ENCODE peak calls at places on chromosomes 11 and 22, in five cellular contexts. Q is Daoy; J is psoas muscle; M is stimulated activated CD4-positive, alpha-beta T cell treated with anti-CD3 and anti-CD28 coated beads, Interleukin-15, amount 100 ng/mL, for 1 hour; Y is CD8-positive, alpha-beta memory T cell. N is an unnamed sample.

GRCh38 chr11:7252683-7253213 is 1.0 kb downstream of the SYT9 start:
- DNase-seq in Q (peak; percentile 23), J (no peak), M (no peak), Y (peak; percentile 35), N (no peak)

GRCh38 chr11:128890216-128890542 is 977 bp upstream of the KCNJ5 start:
- DNase-seq in Q (no peak), J (no peak), M (no peak), Y (no peak), N (no peak)

GRCh38 chr22:24503137-24503850 is 8.2 kb downstream of the UPB1 start:
- DNase-seq in Q (peak; percentile 60), J (peak; percentile 52), M (peak; percentile 36), Y (peak; percentile 69), N (peak; percentile 68)

GRCh38 chr22:37625737-37626136 is 13.7 kb upstream of the SH3BP1 start:
- DNase-seq in Q (no peak), J (no peak), M (no peak), Y (no peak), N (no peak)

GRCh38 chr11:107385361-107385982 is 72.2 kb downstream of the CWF19L2 start:
- DNase-seq in Q (peak; percentile 6), J (no peak), M (no peak), Y (no peak), N (no peak)

GRCh38 chr22:42069801-42070516 is 653 bp downstream of the NAGA start:
- DNase-seq in Q (no peak), J (no peak), M (no peak), Y (no peak), N (no peak)

GRCh38 chr11:70267405-70267950 is 3.0 kb upstream of the PPFIA1 start:
- DNase-seq in Q (no peak), J (no peak), M (no peak), Y (no peak), N (no peak)

GRCh38 chr11:108199446-108200321 is 22.8 kb downstream of the NPAT start:
- DNase-seq in Q (peak; percentile 30), J (no peak), M (no peak), Y (no peak), N (no peak)

GRCh38 chr22:37753746-37754145 is 54.0 kb upstream of the GCAT start:
- DNase-seq in Q (peak; percentile 42), J (no peak), M (no peak), Y (no peak), N (no peak)

GRCh38 chr11:15800121-15800800 is 556.1 kb downstream of the SOX6 start:
- DNase-seq in Q (peak; percentile 85), J (peak; percentile 46), M (no peak), Y (no peak), N (peak; percentile 21)

GRCh38 chr22:24107668-24108067 is 73.6 kb upstream of the SUSD2 start:
- DNase-seq in Q (peak; percentile 55), J (peak; percentile 89), M (no peak), Y (no peak), N (peak; percentile 83)

GRCh38 chr11:96648991-96649390 is 259.2 kb downstream of the JRKL start:
- DNase-seq in Q (no peak), J (no peak), M (no peak), Y (no peak), N (no peak)

GRCh38 chr11:20156280-20156875 is 3.9 kb downstream of the DBX1 start:
- DNase-seq in Q (peak; percentile 26), J (peak; percentile 14), M (peak; percentile 23), Y (peak; percentile 74), N (no peak)

GRCh38 chr11:3865388-3866193 is 10.1 kb downstream of the STIM1 start:
- DNase-seq in Q (peak; percentile 58), J (no peak), M (no peak), Y (no peak), N (no peak)

GRCh38 chr11:128575174-128575955 is 12.0 kb downstream of the ETS1 start:
- DNase-seq in Q (no peak), J (no peak), M (no peak), Y (no peak), N (no peak)

GRCh38 chr11:126766425-126766824 is 234.1 kb downstream of the KIRREL3 start:
- DNase-seq in Q (no peak), J (no peak), M (no peak), Y (no peak), N (no peak)

GRCh38 chr11:64379817-64380709 is 21.1 kb downstream of the RPS6KA4 start:
- DNase-seq in Q (no peak), J (no peak), M (no peak), Y (no peak), N (no peak)

GRCh38 chr22:17110791-17111550 is 10.2 kb downstream of the TMEM121B start:
- DNase-seq in Q (no peak), J (no peak), M (no peak), Y (peak; percentile 19), N (no peak)

GRCh38 chr11:122081073-122081472 is 34.9 kb downstream of the BLID start:
- DNase-seq in Q (no peak), J (no peak), M (no peak), Y (no peak), N (no peak)